ENCODE peak calls at places on chromosomes 11 and 22, in seven cellular contexts. One of them, this sample, is unnamed. For H3K36me3, the result is how much of the 10 kb centered on the place peaks cover.

GRCh38 chr11:131674051-131674755 is 303.8 kb downstream of the NTM start:
- DNase-seq in BJ: peak
- DNase-seq in PC-3: peak
- DNase-seq in lung: peak
- DNase-seq in OCI-LY7: peak
- DNase-seq in left ventricle myocardium inferior: peak
- DNase-seq in keratinocyte: no peak
- DNase-seq in this sample: peak

GRCh38 chr11:2139691-2140337 is 625 bp upstream of the IGF2 start:
- DNase-seq in BJ: no peak
- DNase-seq in PC-3: no peak
- DNase-seq in left ventricle myocardium inferior: no peak
- DNase-seq in keratinocyte: no peak
- DNase-seq in OCI-LY7: no peak
- DNase-seq in lung: no peak
- DNase-seq in this sample: no peak

GRCh38 chr11:61776561-61777075 is 15.8 kb downstream of the TMEM258 start:
- DNase-seq in left ventricle myocardium inferior: no peak
- DNase-seq in OCI-LY7: peak
- DNase-seq in keratinocyte: peak
- DNase-seq in PC-3: peak
- DNase-seq in lung: peak
- DNase-seq in BJ: no peak
- DNase-seq in this sample: peak

GRCh38 chr11:71284525-71285092 is 32.2 kb upstream of the SHANK2 start:
- DNase-seq in lung: no peak
- DNase-seq in left ventricle myocardium inferior: no peak
- DNase-seq in BJ: no peak
- DNase-seq in PC-3: peak
- DNase-seq in OCI-LY7: no peak
- DNase-seq in keratinocyte: no peak
- DNase-seq in this sample: no peak

GRCh38 chr11:92869716-92870115 is 99.7 kb upstream of the MTNR1B start:
- DNase-seq in BJ: no peak
- DNase-seq in keratinocyte: no peak
- DNase-seq in OCI-LY7: no peak
- DNase-seq in lung: no peak
- DNase-seq in left ventricle myocardium inferior: no peak
- DNase-seq in PC-3: no peak
- DNase-seq in this sample: no peak

GRCh38 chr11:112498701-112499100 is 238.0 kb upstream of the PLET1 start:
- DNase-seq in OCI-LY7: no peak
- DNase-seq in lung: no peak
- DNase-seq in BJ: no peak
- DNase-seq in keratinocyte: no peak
- DNase-seq in PC-3: peak
- DNase-seq in left ventricle myocardium inferior: no peak
- DNase-seq in this sample: peak

GRCh38 chr11:76605338-76606074 is 65.0 kb downstream of the LRRC32 start:
- DNase-seq in PC-3: no peak
- DNase-seq in lung: no peak
- DNase-seq in keratinocyte: no peak
- DNase-seq in left ventricle myocardium inferior: no peak
- DNase-seq in BJ: no peak
- DNase-seq in OCI-LY7: no peak
- DNase-seq in this sample: no peak

GRCh38 chr22:37525073-37525745 is 6.0 kb upstream of the CARD10 start:
- DNase-seq in keratinocyte: no peak
- DNase-seq in lung: no peak
- DNase-seq in PC-3: peak
- DNase-seq in BJ: peak
- DNase-seq in left ventricle myocardium inferior: no peak
- DNase-seq in OCI-LY7: no peak
- DNase-seq in this sample: no peak

GRCh38 chr11:23021287-23021863 is 161.1 kb upstream of the CCDC179 start:
- DNase-seq in left ventricle myocardium inferior: no peak
- DNase-seq in OCI-LY7: peak
- DNase-seq in BJ: no peak
- DNase-seq in PC-3: peak
- DNase-seq in keratinocyte: no peak
- DNase-seq in lung: no peak
- DNase-seq in this sample: no peak

GRCh38 chr11:130420478-130421198 is 7.8 kb downstream of the ADAMTS8 start:
- DNase-seq in lung: peak
- DNase-seq in BJ: no peak
- DNase-seq in left ventricle myocardium inferior: no peak
- DNase-seq in PC-3: no peak
- DNase-seq in OCI-LY7: no peak
- DNase-seq in keratinocyte: no peak
- DNase-seq in this sample: no peak

GRCh38 chr11:22491826-22492225 is 133.8 kb downstream of the FANCF start:
- DNase-seq in keratinocyte: no peak
- DNase-seq in BJ: peak
- DNase-seq in OCI-LY7: no peak
- DNase-seq in left ventricle myocardium inferior: no peak
- DNase-seq in lung: no peak
- DNase-seq in PC-3: no peak
- DNase-seq in this sample: no peak

GRCh38 chr11:118230088-118230487 is 5.3 kb upstream of the JAML start:
- DNase-seq in OCI-LY7: no peak
- DNase-seq in PC-3: no peak
- DNase-seq in left ventricle myocardium inferior: no peak
- DNase-seq in lung: no peak
- DNase-seq in BJ: no peak
- DNase-seq in keratinocyte: no peak
- DNase-seq in this sample: no peak

GRCh38 chr11:116984186-116984585 is 114.0 kb downstream of the SIK3 start:
- DNase-seq in left ventricle myocardium inferior: no peak
- DNase-seq in lung: no peak
- DNase-seq in OCI-LY7: no peak
- DNase-seq in keratinocyte: no peak
- DNase-seq in BJ: no peak
- DNase-seq in PC-3: peak
- DNase-seq in this sample: no peak

GRCh38 chr22:32323513-32324164 is 34.0 kb upstream of the RFPL3 start:
- DNase-seq in PC-3: no peak
- DNase-seq in left ventricle myocardium inferior: no peak
- DNase-seq in lung: no peak
- DNase-seq in BJ: no peak
- DNase-seq in OCI-LY7: no peak
- DNase-seq in keratinocyte: no peak
- DNase-seq in this sample: no peak

GRCh38 chr11:106031210-106031845 is 9.3 kb upstream of the MSANTD4 start:
- DNase-seq in keratinocyte: no peak
- DNase-seq in BJ: no peak
- DNase-seq in PC-3: peak
- DNase-seq in left ventricle myocardium inferior: no peak
- DNase-seq in OCI-LY7: no peak
- DNase-seq in lung: no peak
- DNase-seq in this sample: no peak

GRCh38 chr11:70505761-70506657 is 107.7 kb downstream of the CTTN start:
- DNase-seq in keratinocyte: no peak
- DNase-seq in BJ: no peak
- DNase-seq in OCI-LY7: no peak
- DNase-seq in left ventricle myocardium inferior: peak
- DNase-seq in lung: no peak
- DNase-seq in PC-3: no peak
- DNase-seq in this sample: no peak

GRCh38 chr11:33040127-33040861 is 922 bp downstream of the TCP11L1 start:
- DNase-seq in left ventricle myocardium inferior: no peak
- DNase-seq in PC-3: peak
- DNase-seq in lung: no peak
- DNase-seq in keratinocyte: no peak
- DNase-seq in OCI-LY7: peak
- DNase-seq in BJ: no peak
- DNase-seq in this sample: no peak

DNA sequence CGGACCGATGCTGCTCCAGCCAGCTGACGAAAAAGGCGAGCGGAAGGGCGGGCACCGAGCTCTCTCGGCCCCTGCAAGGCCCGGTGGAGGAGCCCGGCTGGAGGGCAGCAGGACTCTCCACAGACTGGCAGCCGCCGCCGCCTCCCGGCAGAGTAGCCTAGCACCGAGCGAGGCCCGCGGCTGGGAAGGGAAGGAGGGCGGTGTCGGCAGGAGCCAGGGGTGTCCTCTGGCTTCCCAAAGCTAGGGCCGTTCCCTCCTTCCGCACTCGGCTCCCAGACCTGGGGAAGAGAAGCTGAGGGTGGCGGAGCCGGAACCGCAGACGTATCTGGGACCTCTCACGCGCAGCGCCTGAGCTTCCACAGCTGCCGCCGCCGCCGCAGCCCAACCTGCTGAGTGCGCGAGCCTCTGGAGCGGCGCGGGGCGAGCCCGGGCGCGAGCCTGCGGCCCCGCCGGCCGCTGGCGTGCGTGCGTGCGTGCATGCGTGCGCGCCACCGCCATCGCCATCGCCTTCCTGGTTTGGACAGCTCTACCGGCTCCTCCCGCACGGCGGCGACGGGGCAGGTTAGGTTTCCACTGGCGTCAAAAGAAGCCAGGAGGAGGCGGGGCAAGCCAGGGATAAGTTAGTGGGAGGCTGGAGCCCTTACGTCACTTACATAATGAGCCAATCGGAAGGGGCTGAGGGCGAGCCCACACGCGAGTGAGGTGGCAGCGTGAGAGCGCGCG is at the start of gene RAB6A:
- DNase-seq in keratinocyte: peak
- DNase-seq in OCI-LY7: peak
- DNase-seq in left ventricle myocardium inferior: peak
- DNase-seq in lung: peak
- DNase-seq in BJ: peak
- DNase-seq in PC-3: peak
- DNase-seq in this sample: peak
- TF ChIP-seq CTCF in keratinocyte: no peak
- TF ChIP-seq CTCF in OCI-LY7: peak
- TF ChIP-seq CTCF in left ventricle myocardium inferior: peak
- TF ChIP-seq CTCF in lung: peak
- TF ChIP-seq CTCF in BJ: peak
- TF ChIP-seq CTCF in PC-3: no peak
- TF ChIP-seq CTCF in this sample: no peak

DNA sequence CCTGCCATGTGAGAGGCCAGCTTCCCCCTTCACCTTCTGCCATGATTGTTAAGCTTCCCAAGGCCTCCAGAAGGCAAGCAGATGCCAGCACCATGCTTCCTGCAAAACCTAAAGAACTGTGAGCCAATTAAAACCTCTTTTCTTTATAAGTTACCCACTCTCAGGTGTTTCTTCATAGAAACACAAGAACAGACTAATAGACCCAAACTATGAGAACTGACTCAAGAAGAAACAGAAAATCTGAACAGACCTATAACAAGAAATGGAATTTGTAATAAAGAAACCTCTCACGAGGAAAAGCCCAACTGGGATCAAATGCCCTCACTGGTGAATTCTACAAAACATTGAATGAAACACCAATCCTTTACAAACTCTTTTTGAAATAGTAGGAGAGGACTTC is 12.0 kb downstream of the NPAT start:
- DNase-seq in BJ: no peak
- DNase-seq in OCI-LY7: no peak
- DNase-seq in lung: no peak
- DNase-seq in PC-3: no peak
- DNase-seq in left ventricle myocardium inferior: no peak
- DNase-seq in keratinocyte: no peak
- DNase-seq in this sample: no peak
- H3K36me3 ChIP-seq in BJ: under half
- H3K36me3 ChIP-seq in OCI-LY7: half or more
- H3K36me3 ChIP-seq in lung: under half
- H3K36me3 ChIP-seq in PC-3: under half
- H3K36me3 ChIP-seq in left ventricle myocardium inferior: half or more
- H3K36me3 ChIP-seq in keratinocyte: under half
- H3K36me3 ChIP-seq in this sample: under half

DNA sequence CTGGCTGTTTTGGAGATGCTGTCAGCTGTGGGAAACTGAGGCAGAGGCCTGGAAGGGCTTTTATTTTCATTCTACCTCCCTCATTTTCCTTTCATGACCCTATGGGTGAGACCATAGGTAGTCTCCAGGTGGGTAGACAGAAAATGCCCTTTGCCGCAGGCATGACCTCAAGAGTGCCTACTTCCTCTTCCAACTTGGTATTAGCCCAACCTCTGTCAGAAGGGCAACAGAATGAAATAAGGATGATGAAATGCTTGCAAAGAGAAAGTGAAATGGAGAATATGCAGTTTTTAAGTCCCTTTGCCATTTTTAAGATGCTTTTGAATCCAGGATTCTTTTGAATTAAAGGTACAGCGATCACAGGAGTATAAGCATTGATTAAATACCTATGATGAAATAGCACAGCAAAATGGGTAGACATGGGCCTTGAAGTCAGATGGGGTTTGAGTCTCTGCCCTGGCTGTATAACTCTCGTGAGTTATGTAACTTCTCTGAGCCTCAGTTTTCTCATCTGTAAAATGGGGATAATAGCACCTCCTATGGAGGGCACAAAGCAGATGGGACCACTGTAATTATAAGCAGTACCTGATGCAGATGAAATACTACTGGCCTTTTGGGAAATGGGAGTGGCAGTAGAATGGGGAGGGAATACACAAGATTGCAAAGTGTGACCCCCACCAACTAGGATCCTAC is 3.7 kb downstream of the ASPHD2 start:
- DNase-seq in keratinocyte: no peak
- DNase-seq in PC-3: no peak
- DNase-seq in BJ: no peak
- DNase-seq in left ventricle myocardium inferior: no peak
- DNase-seq in OCI-LY7: peak
- DNase-seq in lung: no peak
- DNase-seq in this sample: no peak
- TF ChIP-seq CTCF in keratinocyte: no peak
- TF ChIP-seq CTCF in PC-3: no peak
- TF ChIP-seq CTCF in BJ: no peak
- TF ChIP-seq CTCF in left ventricle myocardium inferior: no peak
- TF ChIP-seq CTCF in OCI-LY7: no peak
- TF ChIP-seq CTCF in lung: no peak
- TF ChIP-seq CTCF in this sample: no peak

DNA sequence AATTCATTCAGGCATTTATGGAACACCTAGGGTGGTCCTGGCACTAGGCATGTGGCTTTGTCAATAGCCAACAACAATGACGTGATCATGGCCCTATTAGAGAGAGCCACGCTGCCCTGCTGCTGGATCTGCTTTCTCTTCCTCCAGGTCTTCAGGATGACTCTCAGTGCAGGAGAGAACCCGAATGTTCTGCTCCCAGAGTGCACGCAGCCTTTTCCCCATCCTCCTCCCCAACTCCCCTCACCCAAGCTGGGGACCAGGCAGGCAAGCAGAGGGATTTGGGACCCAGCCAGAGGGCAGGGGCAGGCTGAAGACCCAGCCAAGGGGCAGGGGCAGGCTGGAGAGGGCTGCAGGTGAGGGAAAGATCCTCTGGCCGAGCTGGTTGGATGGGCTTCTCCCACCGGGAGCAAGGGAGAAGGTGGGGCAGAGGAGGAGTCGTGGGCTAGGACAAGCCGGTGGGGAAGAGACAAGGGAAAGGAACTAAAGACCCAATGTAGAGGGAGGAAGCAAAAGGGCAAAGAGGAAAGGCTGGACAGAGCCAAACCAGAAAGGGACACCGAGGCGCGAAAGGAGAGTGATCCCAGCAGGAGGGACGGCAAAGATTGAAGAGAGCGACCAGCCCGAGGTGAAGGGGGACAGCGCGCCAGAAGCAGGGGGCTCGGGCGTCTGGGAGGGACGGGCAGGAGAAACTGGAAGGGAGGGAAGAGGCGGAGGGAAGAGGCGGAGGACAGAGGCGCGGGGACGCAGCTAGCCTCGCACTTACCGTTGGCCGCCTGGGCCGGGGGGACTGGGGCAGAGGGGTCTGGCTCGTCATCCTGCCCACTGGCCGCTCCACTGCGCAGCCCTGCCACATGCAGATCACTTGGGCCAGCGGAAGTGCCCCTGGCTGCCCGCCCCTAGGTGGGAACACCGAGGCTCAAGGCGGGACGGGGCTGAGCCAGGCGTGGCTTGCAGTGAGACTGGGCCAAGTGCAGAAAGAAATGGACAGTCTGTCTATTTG is at the start of gene KCTD14:
- DNase-seq in keratinocyte: no peak
- DNase-seq in BJ: no peak
- DNase-seq in left ventricle myocardium inferior: no peak
- DNase-seq in OCI-LY7: no peak
- DNase-seq in PC-3: no peak
- DNase-seq in lung: peak
- DNase-seq in this sample: no peak
- H3K36me3 ChIP-seq in keratinocyte: under half
- H3K36me3 ChIP-seq in BJ: under half
- H3K36me3 ChIP-seq in left ventricle myocardium inferior: under half
- H3K36me3 ChIP-seq in OCI-LY7: under half
- H3K36me3 ChIP-seq in PC-3: under half
- H3K36me3 ChIP-seq in lung: under half
- H3K36me3 ChIP-seq in this sample: under half